ENCODE peak calls at places on chromosome 4, in nine cellular contexts. E is GM12878, Q is amniotic epithelial cell, D is IMR-90, F is upper lobe of right lung, N is nephron progenitor cell, T is NCI-H1048, J is erythroblast, K is heart left ventricle. X is an unnamed sample.

GRCh38 chr4:168541608-168541953 is 44.7 kb downstream of the PALLD start:
- DNase-seq in E (no peak), Q (peak; percentile 74), D (peak; percentile 70), F (no peak), N (no peak), T (no peak), J (no peak), K (no peak), X (peak; percentile 77)

GRCh38 chr4:114563536-114564315 is 34.9 kb upstream of the UGT8 start:
- DNase-seq in E (no peak), Q (peak; percentile 33), D (no peak), F (no peak), N (no peak), T (no peak), J (no peak), K (no peak), X (peak; percentile 43)

GRCh38 chr4:152773322-152773721 is 6.2 kb downstream of the TIGD4 start:
- DNase-seq in E (no peak), Q (no peak), D (no peak), F (no peak), N (no peak), T (no peak), J (no peak), K (no peak), X (no peak)

GRCh38 chr4:85005865-85006377 is 39.4 kb upstream of the WDFY3 start:
- DNase-seq in E (no peak), Q (peak; percentile 94), D (peak; percentile 90), F (no peak), N (no peak), T (no peak), J (no peak), K (no peak), X (peak; percentile 93)

GRCh38 chr4:98657531-98658286 is 702 bp downstream of the TSPAN5 start:
- DNase-seq in E (no peak), Q (peak; percentile 84), D (peak; percentile 69), F (no peak), N (peak; percentile 49), T (no peak), J (peak; percentile 88), K (peak; percentile 14), X (peak; percentile 70)

GRCh38 chr4:158768577-158769174 is at the start of gene FNIP2:
- DNase-seq in E (no peak), Q (peak; percentile 60), D (peak; percentile 72), F (peak; percentile 92), N (peak; percentile 85), T (no peak), J (peak; percentile 93), K (peak; percentile 86), X (peak; percentile 78)

GRCh38 chr4:186217733-186218293 is 9.5 kb upstream of the KLKB1 start:
- DNase-seq in E (no peak), Q (no peak), D (no peak), F (no peak), N (no peak), T (no peak), J (no peak), K (no peak), X (no peak)

GRCh38 chr4:174037049-174037448 is 246.4 kb downstream of the FBXO8 start:
- DNase-seq in E (no peak), Q (peak; percentile 4), D (no peak), F (no peak), N (no peak), T (no peak), J (no peak), K (no peak), X (no peak)

GRCh38 chr4:49516796-49517195 is 530.7 kb downstream of the CWH43 start:
- DNase-seq in E (no peak), Q (no peak), D (no peak), F (peak; percentile 61), N (no peak), T (no peak), J (no peak), K (no peak), X (no peak)

GRCh38 chr4:153241970-153242847 is 38.0 kb downstream of the TRIM2 start:
- DNase-seq in E (no peak), Q (peak; percentile 67), D (peak; percentile 73), F (no peak), N (no peak), T (no peak), J (no peak), K (peak; percentile 21), X (peak; percentile 70)

GRCh38 chr4:146465628-146466027 is 56.1 kb downstream of the SLC10A7 start:
- DNase-seq in E (no peak), Q (peak; percentile 58), D (no peak), F (no peak), N (no peak), T (no peak), J (no peak), K (no peak), X (peak; percentile 50)

GRCh38 chr4:26031704-26032103 is 117.7 kb downstream of the SMIM20 start:
- DNase-seq in E (no peak), Q (no peak), D (no peak), F (no peak), N (no peak), T (no peak), J (no peak), K (no peak), X (no peak)

GRCh38 chr4:16202598-16202997 is 23.7 kb downstream of the TAPT1 start:
- DNase-seq in E (no peak), Q (no peak), D (no peak), F (no peak), N (no peak), T (no peak), J (no peak), K (no peak), X (no peak)

GRCh38 chr4:4662230-4662629 is 120.4 kb upstream of the STX18 start:
- DNase-seq in E (no peak), Q (no peak), D (no peak), F (no peak), N (no peak), T (no peak), J (no peak), K (no peak), X (no peak)

GRCh38 chr4:183621875-183622274 is 37.1 kb downstream of the RWDD4 start:
- DNase-seq in E (no peak), Q (no peak), D (no peak), F (no peak), N (no peak), T (no peak), J (no peak), K (no peak), X (no peak)

GRCh38 chr4:12723849-12724447 is 760.2 kb downstream of the RAB28 start:
- DNase-seq in E (no peak), Q (no peak), D (no peak), F (no peak), N (no peak), T (no peak), J (no peak), K (no peak), X (no peak)

GRCh38 chr4:108543359-108543968 is 76.9 kb upstream of the RPL34 start:
- DNase-seq in E (no peak), Q (no peak), D (no peak), F (no peak), N (no peak), T (no peak), J (no peak), K (no peak), X (no peak)

GRCh38 chr4:39062094-39062493 is at the start of gene KLHL5:
- DNase-seq in E (no peak), Q (peak; percentile 48), D (no peak), F (no peak), N (no peak), T (no peak), J (no peak), K (no peak), X (peak; percentile 20)

X was measured in iris pigment epithelial cell.